ENCODE peak calls at places on chromosomes 3 and 15, in five cellular contexts. I, J, E, B and C are unnamed samples.
A peak's percentile ranks its signal among the peaks of the same experiment; 100 is the strongest.

GRCh38 chr15:79090487-79091203 is at the start of gene RASGRF1:
- DNase-seq in I (peak; percentile 31), J (peak; percentile 61), E (no peak), B (no peak), C (no peak)

GRCh38 chr3:51718547-51719412 is 11.9 kb downstream of the GRM2 start:
- DNase-seq in I (peak; percentile 96), J (peak; percentile 78), E (peak; percentile 72), B (peak; percentile 55), C (peak; percentile 15)

GRCh38 chr3:149273096-149273751 is 51.6 kb upstream of the CP start:
- DNase-seq in I (peak; percentile 39), J (no peak), E (no peak), B (no peak), C (no peak)

GRCh38 chr15:80455051-80455648 is 51.0 kb downstream of the ARNT2 start:
- DNase-seq in I (no peak), J (no peak), E (no peak), B (no peak), C (no peak)

GRCh38 chr15:68674975-68675374 is 96.2 kb downstream of the CORO2B start:
- DNase-seq in I (no peak), J (no peak), E (no peak), B (peak; percentile 17), C (no peak)

GRCh38 chr15:74423443-74424257 is 10.1 kb downstream of the SEMA7A start:
- DNase-seq in I (no peak), J (no peak), E (no peak), B (no peak), C (no peak)

GRCh38 chr3:45623434-45623833 is 28.9 kb downstream of the LIMD1 start:
- DNase-seq in I (no peak), J (peak; percentile 15), E (no peak), B (no peak), C (no peak)

GRCh38 chr3:159762238-159762637 is 226.4 kb upstream of the IL12A start:
- DNase-seq in I (no peak), J (no peak), E (no peak), B (no peak), C (no peak)

GRCh38 chr15:38991126-38991525 is 426.5 kb upstream of the RASGRP1 start:
- DNase-seq in I (peak; percentile 8), J (no peak), E (no peak), B (no peak), C (no peak)

GRCh38 chr3:46876313-46877300 is 914 bp upstream of the PTH1R start:
- DNase-seq in I (no peak), J (no peak), E (no peak), B (no peak), C (no peak)

GRCh38 chr3:124557433-124558232 is 172.6 kb upstream of the UMPS start:
- DNase-seq in I (no peak), J (no peak), E (no peak), B (no peak), C (no peak)

GRCh38 chr3:154852515-154852914 is 227.6 kb upstream of the MME start:
- DNase-seq in I (no peak), J (no peak), E (no peak), B (no peak), C (no peak)

GRCh38 chr3:52503788-52504424 is 8.8 kb downstream of the STAB1 start:
- DNase-seq in I (no peak), J (no peak), E (no peak), B (no peak), C (no peak)

GRCh38 chr15:74504418-74504817 is 36.6 kb upstream of the ARID3B start:
- DNase-seq in I (no peak), J (no peak), E (no peak), B (no peak), C (no peak)

GRCh38 chr3:46713898-46714552 is 3.6 kb downstream of the PRSS50 start:
- DNase-seq in I (no peak), J (peak; percentile 73), E (peak; percentile 40), B (peak; percentile 58), C (no peak)

GRCh38 chr3:185825639-185826481 is 1.0 kb upstream of the IGF2BP2 start:
- DNase-seq in I (peak; percentile 68), J (peak; percentile 80), E (peak; percentile 63), B (peak; percentile 64), C (no peak)

GRCh38 chr15:35309886-35310285 is 224.8 kb upstream of the NANOGP8 start:
- DNase-seq in I (no peak), J (no peak), E (no peak), B (no peak), C (no peak)

GRCh38 chr15:61879219-61879618 is 181.0 kb downstream of the VPS13C start:
- DNase-seq in I (no peak), J (no peak), E (no peak), B (no peak), C (no peak)

GRCh38 chr3:127174284-127174683 is 18.6 kb upstream of the PRR23E start:
- DNase-seq in I (no peak), J (no peak), E (no peak), B (no peak), C (no peak)

GRCh38 chr3:150759947-150760346 is 3.0 kb downstream of the SIAH2 start:
- DNase-seq in I (no peak), J (no peak), E (no peak), B (no peak), C (no peak)

GRCh38 chr3:193836511-193836910 is 243.5 kb downstream of the OPA1 start:
- DNase-seq in I (no peak), J (no peak), E (no peak), B (no peak), C (no peak)

GRCh38 chr3:193836918-193837317 is 243.9 kb downstream of the OPA1 start:
- DNase-seq in I (no peak), J (no peak), E (no peak), B (no peak), C (no peak)

GRCh38 chr3:193840111-193840641 is 247.2 kb downstream of the OPA1 start:
- DNase-seq in I (no peak), J (no peak), E (no peak), B (no peak), C (no peak)

GRCh38 chr3:193835414-193835813 is 242.4 kb downstream of the OPA1 start:
- DNase-seq in I (no peak), J (no peak), E (no peak), B (no peak), C (no peak)

DNA sequence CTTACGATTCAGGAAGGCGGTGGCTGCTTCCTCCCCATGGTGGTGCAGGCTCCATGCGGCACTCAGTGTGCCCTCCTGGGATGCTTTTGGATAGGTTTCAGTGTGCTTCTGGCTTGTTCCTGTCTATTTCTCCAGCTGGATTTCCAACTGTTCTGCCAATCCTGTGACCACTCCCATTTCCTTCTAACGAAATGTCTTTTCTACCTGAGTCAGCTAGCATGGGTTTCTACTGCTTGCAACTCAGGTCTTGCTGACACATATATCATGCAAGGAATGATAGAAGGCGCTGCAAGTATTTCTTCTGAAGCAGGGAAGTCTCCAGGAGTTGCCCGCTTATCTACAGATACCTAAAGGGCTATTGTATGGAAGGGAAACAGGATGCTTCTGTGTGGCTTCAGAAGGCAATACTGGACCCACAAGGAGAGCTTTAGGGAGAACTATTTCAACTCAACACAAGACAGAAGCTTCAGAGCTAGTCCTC is 244.4 kb downstream of the OPA1 start:
- DNase-seq in I (no peak), J (no peak), E (no peak), B (no peak), C (no peak)
- H3K27ac ChIP-seq in I (no peak overlapping the region), J (no peak overlapping the region), E (no peak overlapping the region), B (no peak overlapping the region), C (no peak overlapping the region)

GRCh38 chr3:122787872-122788271 is 5.8 kb downstream of the HSPBAP1 start:
- DNase-seq in I (no peak), J (no peak), E (no peak), B (no peak), C (no peak)
- H3K36me3 ChIP-seq in I (peaks cover 8% of the 10 kb centered on the region), J (peaks cover 4% of the 10 kb centered on the region), E (no peaks in the 10 kb centered on the region), B (no peaks in the 10 kb centered on the region), C (no peaks in the 10 kb centered on the region)

GRCh38 chr3:4833471-4833870 is 145.8 kb upstream of the BHLHE40 start:
- DNase-seq in I (no peak), J (no peak), E (no peak), B (no peak), C (no peak)

GRCh38 chr3:4837405-4837804 is 141.8 kb upstream of the BHLHE40 start:
- DNase-seq in I (no peak), J (no peak), E (no peak), B (no peak), C (no peak)

GRCh38 chr3:4835616-4836043 is 143.6 kb upstream of the BHLHE40 start:
- DNase-seq in I (no peak), J (no peak), E (no peak), B (no peak), C (no peak)

GRCh38 chr3:4836516-4836915 is 142.7 kb upstream of the BHLHE40 start:
- DNase-seq in I (no peak), J (no peak), E (no peak), B (no peak), C (no peak)

DNA sequence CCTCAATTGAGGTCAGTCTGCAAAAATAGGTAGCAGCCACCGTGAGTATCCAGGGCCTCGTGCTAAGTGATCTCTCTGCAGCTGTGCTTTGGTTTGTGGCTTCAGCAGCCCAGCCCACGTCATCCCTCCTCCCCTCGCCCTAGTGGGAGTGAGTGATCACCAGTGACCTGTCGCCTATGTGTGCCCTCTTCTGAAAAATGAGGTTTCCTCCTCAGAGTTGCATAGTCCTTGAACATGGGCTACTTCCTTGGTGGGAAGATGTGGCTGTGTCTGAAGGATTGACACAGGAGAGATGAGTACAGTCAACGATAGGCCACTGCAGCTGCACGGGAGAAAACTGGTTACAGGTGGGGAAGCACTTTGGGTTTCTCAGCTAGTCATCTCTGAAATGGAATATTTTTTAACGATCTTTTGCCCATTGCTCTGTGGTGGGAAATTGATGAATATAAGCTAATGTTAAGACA is 144.8 kb upstream of the BHLHE40 start:
- DNase-seq in I (no peak), J (peak; percentile 66), E (no peak), B (no peak), C (peak; percentile 69)
- H3K27ac ChIP-seq in I (no peak overlapping the region), J (no peak overlapping the region), E (no peak overlapping the region), B (no peak overlapping the region), C (peak overlapping the region; percentile 59)

DNA sequence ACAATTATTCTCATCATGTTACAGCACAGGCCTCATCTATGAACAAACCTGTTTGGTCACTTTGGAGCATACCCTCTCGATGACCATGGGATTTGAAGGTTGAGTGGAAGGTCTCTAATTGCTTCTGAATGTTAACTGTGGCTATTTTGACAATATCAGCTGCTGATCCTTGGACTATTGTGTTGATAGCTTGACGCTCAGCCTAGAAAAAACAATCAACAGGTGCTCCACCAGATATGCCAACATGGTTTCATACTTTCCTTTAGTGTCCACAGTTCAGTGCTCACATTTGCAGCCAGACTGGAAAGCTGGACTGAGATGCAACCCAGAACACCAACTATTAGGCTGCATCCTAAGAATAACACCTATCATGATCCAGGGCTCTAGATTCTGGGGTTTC is 109.7 kb downstream of the POLQ start:
- DNase-seq in I (no peak), J (no peak), E (no peak), B (no peak), C (no peak)
- H3K36me3 ChIP-seq in I (peaks cover 16% of the 10 kb centered on the region), J (no peaks in the 10 kb centered on the region), E (no peaks in the 10 kb centered on the region), B (no peaks in the 10 kb centered on the region), C (no peaks in the 10 kb centered on the region)